ENCODE peak calls at places on chromosomes 3 and 15, in four cellular contexts. One of them, this sample, is unnamed.
A peak's percentile ranks its signal among the peaks of the same experiment; 100 is the strongest.

GRCh38 chr15:78739206-78739605 is 72.1 kb downstream of the ADAMTS7 start:
- DNase-seq in stimulated activated CD4-positive, alpha-beta T cell treated with anti-CD3 and anti-CD28 coated beads, Interleukin-15, amount 100 ng/mL, for 1 hour: no peak
- DNase-seq in islet precursor cell: no peak
- DNase-seq in left cardiac atrium: no peak
- DNase-seq in this sample: no peak

GRCh38 chr15:97903560-97904195 is 56.8 kb upstream of the ARRDC4 start:
- DNase-seq in stimulated activated CD4-positive, alpha-beta T cell treated with anti-CD3 and anti-CD28 coated beads, Interleukin-15, amount 100 ng/mL, for 1 hour: no peak
- DNase-seq in left cardiac atrium: no peak
- DNase-seq in islet precursor cell: no peak
- DNase-seq in this sample: no peak

GRCh38 chr3:27712136-27713065 is 9.7 kb downstream of the EOMES start:
- DNase-seq in left cardiac atrium: peak; percentile 85
- DNase-seq in islet precursor cell: peak; percentile 91
- DNase-seq in stimulated activated CD4-positive, alpha-beta T cell treated with anti-CD3 and anti-CD28 coated beads, Interleukin-15, amount 100 ng/mL, for 1 hour: peak; percentile 58
- DNase-seq in this sample: peak; percentile 75

GRCh38 chr3:34948431-34948971 is 690.8 kb upstream of the ARPP21 start:
- DNase-seq in stimulated activated CD4-positive, alpha-beta T cell treated with anti-CD3 and anti-CD28 coated beads, Interleukin-15, amount 100 ng/mL, for 1 hour: no peak
- DNase-seq in left cardiac atrium: no peak
- DNase-seq in islet precursor cell: no peak
- DNase-seq in this sample: no peak

GRCh38 chr3:188869628-188870027 is 302.1 kb upstream of the TPRG1 start:
- DNase-seq in stimulated activated CD4-positive, alpha-beta T cell treated with anti-CD3 and anti-CD28 coated beads, Interleukin-15, amount 100 ng/mL, for 1 hour: no peak
- DNase-seq in islet precursor cell: no peak
- DNase-seq in left cardiac atrium: no peak
- DNase-seq in this sample: no peak

GRCh38 chr3:98565237-98565643 is 28.2 kb downstream of the CPOX start:
- DNase-seq in stimulated activated CD4-positive, alpha-beta T cell treated with anti-CD3 and anti-CD28 coated beads, Interleukin-15, amount 100 ng/mL, for 1 hour: no peak
- DNase-seq in left cardiac atrium: no peak
- DNase-seq in islet precursor cell: no peak
- DNase-seq in this sample: no peak

GRCh38 chr3:157059661-157060060 is 100.3 kb downstream of the CCNL1 start:
- DNase-seq in islet precursor cell: no peak
- DNase-seq in left cardiac atrium: no peak
- DNase-seq in stimulated activated CD4-positive, alpha-beta T cell treated with anti-CD3 and anti-CD28 coated beads, Interleukin-15, amount 100 ng/mL, for 1 hour: no peak
- DNase-seq in this sample: no peak

GRCh38 chr3:94423566-94423965 is 360.7 kb downstream of the NSUN3 start:
- DNase-seq in stimulated activated CD4-positive, alpha-beta T cell treated with anti-CD3 and anti-CD28 coated beads, Interleukin-15, amount 100 ng/mL, for 1 hour: no peak
- DNase-seq in left cardiac atrium: no peak
- DNase-seq in islet precursor cell: no peak
- DNase-seq in this sample: no peak

GRCh38 chr3:76582632-76583378 is 457.1 kb upstream of the ROBO2 start:
- DNase-seq in left cardiac atrium: no peak
- DNase-seq in islet precursor cell: no peak
- DNase-seq in stimulated activated CD4-positive, alpha-beta T cell treated with anti-CD3 and anti-CD28 coated beads, Interleukin-15, amount 100 ng/mL, for 1 hour: no peak
- DNase-seq in this sample: no peak

GRCh38 chr3:84959470-84960380 is 936 bp downstream of the CADM2 start:
- DNase-seq in islet precursor cell: no peak
- DNase-seq in left cardiac atrium: no peak
- DNase-seq in stimulated activated CD4-positive, alpha-beta T cell treated with anti-CD3 and anti-CD28 coated beads, Interleukin-15, amount 100 ng/mL, for 1 hour: no peak
- DNase-seq in this sample: no peak

GRCh38 chr3:64308931-64309330 is 83.7 kb upstream of the PRICKLE2 start:
- DNase-seq in stimulated activated CD4-positive, alpha-beta T cell treated with anti-CD3 and anti-CD28 coated beads, Interleukin-15, amount 100 ng/mL, for 1 hour: no peak
- DNase-seq in islet precursor cell: no peak
- DNase-seq in left cardiac atrium: no peak
- DNase-seq in this sample: no peak

GRCh38 chr3:108838411-108838810 is 15.8 kb downstream of the TRAT1 start:
- DNase-seq in islet precursor cell: no peak
- DNase-seq in left cardiac atrium: no peak
- DNase-seq in stimulated activated CD4-positive, alpha-beta T cell treated with anti-CD3 and anti-CD28 coated beads, Interleukin-15, amount 100 ng/mL, for 1 hour: no peak
- DNase-seq in this sample: no peak

GRCh38 chr15:65792988-65793812 is 1.1 kb upstream of the DENND4A start:
- DNase-seq in stimulated activated CD4-positive, alpha-beta T cell treated with anti-CD3 and anti-CD28 coated beads, Interleukin-15, amount 100 ng/mL, for 1 hour: no peak
- DNase-seq in left cardiac atrium: no peak
- DNase-seq in islet precursor cell: no peak
- DNase-seq in this sample: no peak

GRCh38 chr3:58463942-58464271 is 28.0 kb upstream of the KCTD6 start:
- DNase-seq in stimulated activated CD4-positive, alpha-beta T cell treated with anti-CD3 and anti-CD28 coated beads, Interleukin-15, amount 100 ng/mL, for 1 hour: no peak
- DNase-seq in left cardiac atrium: no peak
- DNase-seq in islet precursor cell: no peak
- DNase-seq in this sample: no peak

GRCh38 chr3:194521514-194522260 is 34.9 kb upstream of the ATP13A3 start:
- DNase-seq in left cardiac atrium: no peak
- DNase-seq in islet precursor cell: no peak
- DNase-seq in stimulated activated CD4-positive, alpha-beta T cell treated with anti-CD3 and anti-CD28 coated beads, Interleukin-15, amount 100 ng/mL, for 1 hour: no peak
- DNase-seq in this sample: no peak

GRCh38 chr3:159260049-159260662 is 458.3 kb downstream of the MFSD1 start:
- DNase-seq in stimulated activated CD4-positive, alpha-beta T cell treated with anti-CD3 and anti-CD28 coated beads, Interleukin-15, amount 100 ng/mL, for 1 hour: no peak
- DNase-seq in left cardiac atrium: peak; percentile 31
- DNase-seq in islet precursor cell: peak; percentile 56
- DNase-seq in this sample: no peak

GRCh38 chr15:67396109-67396508 is 124.8 kb upstream of the C15orf61 start:
- DNase-seq in islet precursor cell: no peak
- DNase-seq in left cardiac atrium: no peak
- DNase-seq in stimulated activated CD4-positive, alpha-beta T cell treated with anti-CD3 and anti-CD28 coated beads, Interleukin-15, amount 100 ng/mL, for 1 hour: no peak
- DNase-seq in this sample: no peak

GRCh38 chr15:40766194-40766830 is 2.4 kb downstream of the GCHFR start:
- DNase-seq in left cardiac atrium: no peak
- DNase-seq in islet precursor cell: no peak
- DNase-seq in stimulated activated CD4-positive, alpha-beta T cell treated with anti-CD3 and anti-CD28 coated beads, Interleukin-15, amount 100 ng/mL, for 1 hour: no peak
- DNase-seq in this sample: no peak

GRCh38 chr15:32861741-32862140 is 143.9 kb downstream of the GREM1 start:
- DNase-seq in left cardiac atrium: peak; percentile 30
- DNase-seq in stimulated activated CD4-positive, alpha-beta T cell treated with anti-CD3 and anti-CD28 coated beads, Interleukin-15, amount 100 ng/mL, for 1 hour: no peak
- DNase-seq in islet precursor cell: peak; percentile 78
- DNase-seq in this sample: no peak

GRCh38 chr3:74121761-74122160 is 492.7 kb downstream of the CNTN3 start:
- DNase-seq in left cardiac atrium: no peak
- DNase-seq in islet precursor cell: no peak
- DNase-seq in stimulated activated CD4-positive, alpha-beta T cell treated with anti-CD3 and anti-CD28 coated beads, Interleukin-15, amount 100 ng/mL, for 1 hour: no peak
- DNase-seq in this sample: no peak

GRCh38 chr3:108090066-108090700 is 648 bp downstream of the CD47 start:
- DNase-seq in stimulated activated CD4-positive, alpha-beta T cell treated with anti-CD3 and anti-CD28 coated beads, Interleukin-15, amount 100 ng/mL, for 1 hour: peak; percentile 38
- DNase-seq in islet precursor cell: peak; percentile 61
- DNase-seq in left cardiac atrium: no peak
- DNase-seq in this sample: peak; percentile 62

GRCh38 chr15:82294061-82294690 is 31.6 kb downstream of the SAXO2 start:
- DNase-seq in stimulated activated CD4-positive, alpha-beta T cell treated with anti-CD3 and anti-CD28 coated beads, Interleukin-15, amount 100 ng/mL, for 1 hour: no peak
- DNase-seq in islet precursor cell: no peak
- DNase-seq in left cardiac atrium: no peak
- DNase-seq in this sample: no peak

GRCh38 chr3:69283496-69283895 is 102.4 kb downstream of the FRMD4B start:
- DNase-seq in stimulated activated CD4-positive, alpha-beta T cell treated with anti-CD3 and anti-CD28 coated beads, Interleukin-15, amount 100 ng/mL, for 1 hour: no peak
- DNase-seq in left cardiac atrium: no peak
- DNase-seq in islet precursor cell: no peak
- DNase-seq in this sample: no peak

GRCh38 chr3:44969170-44969569 is 6.8 kb downstream of the ZDHHC3 start:
- DNase-seq in islet precursor cell: no peak
- DNase-seq in left cardiac atrium: no peak
- DNase-seq in stimulated activated CD4-positive, alpha-beta T cell treated with anti-CD3 and anti-CD28 coated beads, Interleukin-15, amount 100 ng/mL, for 1 hour: no peak
- DNase-seq in this sample: no peak

GRCh38 chr3:195100903-195101591 is 169.9 kb downstream of the XXYLT1 start:
- DNase-seq in left cardiac atrium: peak; percentile 75
- DNase-seq in stimulated activated CD4-positive, alpha-beta T cell treated with anti-CD3 and anti-CD28 coated beads, Interleukin-15, amount 100 ng/mL, for 1 hour: no peak
- DNase-seq in islet precursor cell: no peak
- DNase-seq in this sample: no peak

GRCh38 chr3:36496734-36497133 is 116.4 kb downstream of the STAC start:
- DNase-seq in left cardiac atrium: no peak
- DNase-seq in islet precursor cell: no peak
- DNase-seq in stimulated activated CD4-positive, alpha-beta T cell treated with anti-CD3 and anti-CD28 coated beads, Interleukin-15, amount 100 ng/mL, for 1 hour: no peak
- DNase-seq in this sample: no peak

GRCh38 chr3:77816470-77816869 is 776.6 kb downstream of the ROBO2 start:
- DNase-seq in stimulated activated CD4-positive, alpha-beta T cell treated with anti-CD3 and anti-CD28 coated beads, Interleukin-15, amount 100 ng/mL, for 1 hour: no peak
- DNase-seq in left cardiac atrium: no peak
- DNase-seq in islet precursor cell: no peak
- DNase-seq in this sample: no peak

GRCh38 chr15:78051622-78052405 is 25.7 kb downstream of the TBC1D2B start:
- DNase-seq in islet precursor cell: peak; percentile 68
- DNase-seq in stimulated activated CD4-positive, alpha-beta T cell treated with anti-CD3 and anti-CD28 coated beads, Interleukin-15, amount 100 ng/mL, for 1 hour: no peak
- DNase-seq in left cardiac atrium: no peak
- DNase-seq in this sample: no peak

GRCh38 chr15:68621535-68621934 is 42.7 kb downstream of the CORO2B start:
- DNase-seq in stimulated activated CD4-positive, alpha-beta T cell treated with anti-CD3 and anti-CD28 coated beads, Interleukin-15, amount 100 ng/mL, for 1 hour: no peak
- DNase-seq in islet precursor cell: no peak
- DNase-seq in left cardiac atrium: no peak
- DNase-seq in this sample: no peak

GRCh38 chr3:191366675-191367074 is 36.3 kb upstream of the UTS2B start:
- DNase-seq in stimulated activated CD4-positive, alpha-beta T cell treated with anti-CD3 and anti-CD28 coated beads, Interleukin-15, amount 100 ng/mL, for 1 hour: no peak
- DNase-seq in islet precursor cell: no peak
- DNase-seq in left cardiac atrium: no peak
- DNase-seq in this sample: no peak

GRCh38 chr3:130748981-130749380 is 2.4 kb upstream of the PIK3R4 start:
- DNase-seq in islet precursor cell: no peak
- DNase-seq in stimulated activated CD4-positive, alpha-beta T cell treated with anti-CD3 and anti-CD28 coated beads, Interleukin-15, amount 100 ng/mL, for 1 hour: no peak
- DNase-seq in left cardiac atrium: no peak
- DNase-seq in this sample: no peak

This sample was measured in central memory CD8-positive, alpha-beta T cell.